ENCODE peak calls at places on chromosomes 3 and 15, in eight cellular contexts. D is H9, H is breast epithelium, U is neural progenitor cell, G is heart right ventricle, N is dorsolateral prefrontal cortex, P is fibroblast of lung, J is mammary epithelial cell. B is an unnamed sample.

GRCh38 chr3:36701903-36702374 is 62.4 kb downstream of the DCLK3 start:
- DNase-seq in D (no peak), H (no peak), U (no peak), G (no peak), N (no peak), P (peak; percentile 90), J (peak; percentile 87), B (peak; percentile 92)

GRCh38 chr3:193872265-193872753 is 263.6 kb upstream of the HES1 start:
- DNase-seq in D (no peak), H (peak; percentile 71), U (no peak), G (no peak), N (no peak), P (peak; percentile 99), J (peak; percentile 100), B (peak; percentile 92)

GRCh38 chr3:34419801-34420200 is 621.4 kb downstream of the PDCD6IP start:
- DNase-seq in D (peak; percentile 28), H (no peak), U (peak; percentile 69), G (no peak), N (no peak), P (no peak), J (no peak), B (peak; percentile 1)

GRCh38 chr3:122403489-122403888 is 12.4 kb downstream of the WDR5B start:
- DNase-seq in D (no peak), H (no peak), U (no peak), G (no peak), N (no peak), P (peak; percentile 93), J (peak; percentile 46), B (peak; percentile 77)

GRCh38 chr3:173870976-173871375 is 473.4 kb downstream of the NLGN1 start:
- DNase-seq in D (no peak), H (no peak), U (no peak), G (no peak), N (no peak), P (no peak), J (no peak), B (no peak)

GRCh38 chr3:142209655-142210054 is 15.7 kb downstream of the GK5 start:
- DNase-seq in D (no peak), H (no peak), U (no peak), G (peak; percentile 48), N (no peak), P (peak; percentile 82), J (peak; percentile 47), B (peak; percentile 79)

GRCh38 chr15:76310470-76311070 is 699 bp downstream of the ETFA start:
- DNase-seq in D (no peak), H (no peak), U (peak; percentile 36), G (no peak), N (no peak), P (peak; percentile 19), J (no peak), B (no peak)

GRCh38 chr3:50610992-50611463 is 546 bp downstream of the CISH start:
- DNase-seq in D (no peak), H (no peak), U (no peak), G (no peak), N (no peak), P (no peak), J (no peak), B (no peak)

GRCh38 chr3:183198939-183199338 is 36.4 kb upstream of the LAMP3 start:
- DNase-seq in D (no peak), H (no peak), U (no peak), G (no peak), N (no peak), P (no peak), J (no peak), B (no peak)

GRCh38 chr3:147680820-147681488 is 271.8 kb downstream of the ZIC1 start:
- DNase-seq in D (no peak), H (no peak), U (no peak), G (peak; percentile 67), N (no peak), P (peak; percentile 15), J (no peak), B (peak; percentile 7)

GRCh38 chr3:71288269-71288930 is 295.1 kb downstream of the FOXP1 start:
- DNase-seq in D (no peak), H (no peak), U (no peak), G (no peak), N (no peak), P (peak; percentile 67), J (no peak), B (peak; percentile 46)

GRCh38 chr3:129118745-129119144 is 2.9 kb downstream of the RAB43 start:
- DNase-seq in D (no peak), H (no peak), U (no peak), G (no peak), N (no peak), P (no peak), J (no peak), B (no peak)

GRCh38 chr15:94834494-94834893 is 603.1 kb downstream of the MCTP2 start:
- DNase-seq in D (no peak), H (no peak), U (no peak), G (no peak), N (no peak), P (no peak), J (no peak), B (no peak)

GRCh38 chr3:17724122-17724521 is 18.3 kb downstream of the TBC1D5 start:
- DNase-seq in D (no peak), H (no peak), U (no peak), G (no peak), N (no peak), P (no peak), J (no peak), B (no peak)

GRCh38 chr3:11367116-11367781 is 95.1 kb downstream of the ATG7 start:
- DNase-seq in D (no peak), H (no peak), U (peak; percentile 33), G (peak; percentile 36), N (no peak), P (peak; percentile 49), J (no peak), B (no peak)

GRCh38 chr3:8608041-8608790 is 36.4 kb downstream of the SSUH2 start:
- DNase-seq in D (no peak), H (peak; percentile 10), U (no peak), G (no peak), N (no peak), P (no peak), J (no peak), B (no peak)

GRCh38 chr15:77497108-77497737 is 76.5 kb downstream of the HMG20A start:
- DNase-seq in D (peak; percentile 64), H (peak; percentile 79), U (no peak), G (peak; percentile 84), N (peak; percentile 96), P (peak; percentile 55), J (peak; percentile 46), B (peak; percentile 23)
- H3K27ac ChIP-seq in D (no peak overlapping the region), H (peak overlapping the region; percentile 75), U (no peak overlapping the region), G (peak overlapping the region; percentile 96), N (peak overlapping the region; percentile 97), P (peak overlapping the region; percentile 77), J (no peak overlapping the region), B (peak overlapping the region; percentile 78)

GRCh38 chr3:19052874-19053273 is 95.4 kb upstream of the KCNH8 start:
- DNase-seq in D (no peak), H (no peak), U (no peak), G (no peak), N (no peak), P (no peak), J (no peak), B (no peak)
- H3K27ac ChIP-seq in D (no peak overlapping the region), H (no peak overlapping the region), U (no peak overlapping the region), G (no peak overlapping the region), N (no peak overlapping the region), P (no peak overlapping the region), J (no peak overlapping the region), B (no peak overlapping the region)

DNA sequence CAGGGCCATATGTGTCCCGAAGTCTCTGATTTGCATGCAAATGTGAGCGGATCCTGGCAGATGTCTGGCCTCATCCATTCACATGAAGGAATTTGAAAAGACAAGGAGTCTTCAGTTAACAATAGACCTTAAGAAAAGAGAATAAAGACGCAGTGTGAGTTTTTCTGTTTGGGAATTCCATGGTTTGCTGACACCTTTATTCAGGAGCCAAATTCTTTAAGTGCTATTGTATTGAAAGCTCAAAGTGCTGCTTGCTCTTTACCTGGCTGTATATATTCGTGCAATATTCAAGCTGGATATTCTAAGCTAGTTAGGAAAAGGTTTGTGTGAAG is 2.2 kb downstream of the LRRN1 start:
- DNase-seq in D (peak; percentile 67), H (no peak), U (peak; percentile 90), G (no peak), N (no peak), P (no peak), J (no peak), B (no peak)
- H3K27ac ChIP-seq in D (peak overlapping the region; percentile 66), H (peak overlapping the region; percentile 73), U (peak overlapping the region; percentile 94), G (no peak overlapping the region), N (no peak overlapping the region), P (no peak overlapping the region), J (no peak overlapping the region), B (no peak overlapping the region)

GRCh38 chr3:46293991-46294833 is 52.0 kb downstream of the CCR3 start:
- DNase-seq in D (no peak), H (no peak), U (no peak), G (no peak), N (no peak), P (no peak), J (no peak), B (no peak)
- H3K27ac ChIP-seq in D (no peak overlapping the region), H (no peak overlapping the region), U (no peak overlapping the region), G (no peak overlapping the region), N (no peak overlapping the region), P (no peak overlapping the region), J (no peak overlapping the region), B (no peak overlapping the region)

GRCh38 chr15:98085003-98085639 is 124.6 kb downstream of the ARRDC4 start:
- DNase-seq in D (no peak), H (no peak), U (peak; percentile 70), G (peak; percentile 40), N (no peak), P (peak; percentile 50), J (peak; percentile 51), B (peak; percentile 48)

DNA sequence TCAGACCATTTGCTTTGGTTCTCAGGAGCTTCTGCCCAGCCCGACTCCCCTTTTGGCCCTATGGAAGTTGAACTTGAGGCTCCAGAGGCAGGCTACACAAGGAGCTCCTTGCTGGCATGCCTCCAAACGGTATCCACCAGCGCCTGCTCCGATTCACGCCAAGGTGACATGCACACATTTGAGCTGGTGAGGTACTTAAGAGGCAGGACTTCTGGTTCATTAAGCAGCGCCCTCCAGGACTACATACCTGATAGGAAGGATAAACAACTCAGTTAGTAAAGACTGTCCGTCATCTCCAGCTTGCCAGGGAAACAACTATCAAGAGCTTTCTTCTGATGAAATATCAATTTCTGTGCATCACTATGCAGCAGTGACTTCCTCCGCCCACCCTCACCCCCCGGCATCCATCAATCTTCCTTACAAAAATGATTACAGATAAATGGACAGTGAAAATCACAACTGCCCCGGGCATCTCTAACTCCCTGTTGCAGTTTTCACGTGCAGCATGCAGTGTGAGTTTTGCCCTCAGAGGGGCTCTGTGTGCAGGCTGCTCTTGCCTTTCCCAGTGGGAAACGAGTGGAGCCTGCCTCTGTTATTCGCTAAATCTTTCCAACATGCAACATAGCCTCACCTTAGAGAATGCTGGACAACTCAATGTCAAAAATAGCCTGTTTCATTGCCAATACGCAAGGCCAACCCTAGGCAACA is 122.9 kb downstream of the ARRDC4 start:
- DNase-seq in D (no peak), H (no peak), U (peak; percentile 22), G (no peak), N (no peak), P (no peak), J (no peak), B (no peak)
- H3K27ac ChIP-seq in D (no peak overlapping the region), H (no peak overlapping the region), U (no peak overlapping the region), G (no peak overlapping the region), N (no peak overlapping the region), P (no peak overlapping the region), J (no peak overlapping the region), B (no peak overlapping the region)

B was measured in brain microvascular endothelial cell.